ENCODE peak calls at places on chromosomes 12 and 14, in seven cellular contexts. One of them, this sample, is unnamed. For H3K4me1, the result is how much of the 10 kb centered on the place peaks cover.

GRCh38 chr12:32302218-32302826 is 97.0 kb upstream of the FGD4 start:
- DNase-seq in psoas muscle: no peak
- DNase-seq in MM.1S: peak
- DNase-seq in lung: no peak
- DNase-seq in right atrium auricular region: no peak
- DNase-seq in right lobe of liver: no peak
- DNase-seq in neural progenitor cell: peak
- DNase-seq in this sample: no peak

GRCh38 chr12:68113644-68114043 is 45.9 kb downstream of the IFNG start:
- DNase-seq in right atrium auricular region: no peak
- DNase-seq in psoas muscle: no peak
- DNase-seq in neural progenitor cell: peak
- DNase-seq in lung: no peak
- DNase-seq in MM.1S: no peak
- DNase-seq in right lobe of liver: no peak
- DNase-seq in this sample: no peak

GRCh38 chr12:67211494-67211893 is 57.7 kb upstream of the CAND1 start:
- DNase-seq in neural progenitor cell: no peak
- DNase-seq in right lobe of liver: no peak
- DNase-seq in MM.1S: no peak
- DNase-seq in right atrium auricular region: no peak
- DNase-seq in psoas muscle: no peak
- DNase-seq in lung: no peak
- DNase-seq in this sample: no peak

GRCh38 chr14:50957296-50957695 is 13.0 kb upstream of the PYGL start:
- DNase-seq in right lobe of liver: no peak
- DNase-seq in lung: no peak
- DNase-seq in neural progenitor cell: no peak
- DNase-seq in right atrium auricular region: no peak
- DNase-seq in psoas muscle: no peak
- DNase-seq in MM.1S: no peak
- DNase-seq in this sample: no peak

GRCh38 chr12:29782821-29783772 is 645 bp downstream of the TMTC1 start:
- DNase-seq in right atrium auricular region: peak
- DNase-seq in psoas muscle: peak
- DNase-seq in MM.1S: peak
- DNase-seq in neural progenitor cell: peak
- DNase-seq in right lobe of liver: peak
- DNase-seq in lung: peak
- DNase-seq in this sample: peak

GRCh38 chr12:103965590-103966407 is at the start of gene TDG:
- DNase-seq in neural progenitor cell: peak
- DNase-seq in lung: peak
- DNase-seq in MM.1S: peak
- DNase-seq in psoas muscle: peak
- DNase-seq in right atrium auricular region: peak
- DNase-seq in right lobe of liver: peak
- DNase-seq in this sample: peak

GRCh38 chr12:116594325-116595038 is 35.3 kb downstream of the MAP1LC3B2 start:
- DNase-seq in right lobe of liver: peak
- DNase-seq in neural progenitor cell: no peak
- DNase-seq in MM.1S: no peak
- DNase-seq in psoas muscle: peak
- DNase-seq in right atrium auricular region: no peak
- DNase-seq in lung: peak
- DNase-seq in this sample: peak

GRCh38 chr14:35140718-35141581 is 18.6 kb downstream of the PRORP start:
- DNase-seq in neural progenitor cell: no peak
- DNase-seq in right lobe of liver: no peak
- DNase-seq in right atrium auricular region: no peak
- DNase-seq in lung: no peak
- DNase-seq in psoas muscle: no peak
- DNase-seq in MM.1S: peak
- DNase-seq in this sample: no peak

GRCh38 chr14:101464984-101465794 is 96.1 kb upstream of the DIO3 start:
- DNase-seq in right lobe of liver: peak
- DNase-seq in neural progenitor cell: no peak
- DNase-seq in lung: no peak
- DNase-seq in right atrium auricular region: peak
- DNase-seq in MM.1S: no peak
- DNase-seq in psoas muscle: no peak
- DNase-seq in this sample: no peak

GRCh38 chr14:67618617-67619063 is 1.1 kb upstream of the ARG2 start:
- DNase-seq in right atrium auricular region: no peak
- DNase-seq in lung: no peak
- DNase-seq in psoas muscle: no peak
- DNase-seq in MM.1S: peak
- DNase-seq in neural progenitor cell: peak
- DNase-seq in right lobe of liver: no peak
- DNase-seq in this sample: no peak

GRCh38 chr14:99758121-99758871 is 34.9 kb upstream of the EML1 start:
- DNase-seq in lung: no peak
- DNase-seq in MM.1S: no peak
- DNase-seq in right atrium auricular region: no peak
- DNase-seq in psoas muscle: no peak
- DNase-seq in neural progenitor cell: peak
- DNase-seq in right lobe of liver: no peak
- DNase-seq in this sample: no peak

GRCh38 chr12:20513189-20513588 is 144.9 kb downstream of the PDE3A start:
- DNase-seq in lung: no peak
- DNase-seq in MM.1S: no peak
- DNase-seq in right atrium auricular region: no peak
- DNase-seq in psoas muscle: no peak
- DNase-seq in right lobe of liver: no peak
- DNase-seq in neural progenitor cell: no peak
- DNase-seq in this sample: no peak

GRCh38 chr12:57611810-57612710 is 825 bp downstream of the ARHGEF25 start:
- DNase-seq in neural progenitor cell: no peak
- DNase-seq in right lobe of liver: no peak
- DNase-seq in lung: no peak
- DNase-seq in psoas muscle: peak
- DNase-seq in right atrium auricular region: no peak
- DNase-seq in MM.1S: no peak
- DNase-seq in this sample: no peak

GRCh38 chr12:3117628-3118027 is 40.4 kb downstream of the TSPAN9 start:
- DNase-seq in right lobe of liver: no peak
- DNase-seq in MM.1S: no peak
- DNase-seq in right atrium auricular region: no peak
- DNase-seq in psoas muscle: peak
- DNase-seq in lung: no peak
- DNase-seq in neural progenitor cell: no peak
- DNase-seq in this sample: no peak

GRCh38 chr14:44846232-44846824 is 115.4 kb downstream of the KLHL28 start:
- DNase-seq in right lobe of liver: no peak
- DNase-seq in neural progenitor cell: peak
- DNase-seq in lung: no peak
- DNase-seq in psoas muscle: no peak
- DNase-seq in right atrium auricular region: no peak
- DNase-seq in MM.1S: peak
- DNase-seq in this sample: no peak

GRCh38 chr14:41873379-41874034 is 266.8 kb downstream of the LRFN5 start:
- DNase-seq in right atrium auricular region: no peak
- DNase-seq in right lobe of liver: no peak
- DNase-seq in MM.1S: no peak
- DNase-seq in neural progenitor cell: no peak
- DNase-seq in psoas muscle: no peak
- DNase-seq in lung: no peak
- DNase-seq in this sample: no peak

GRCh38 chr12:53530920-53531319 is 23.6 kb upstream of the NPFF start:
- DNase-seq in right atrium auricular region: no peak
- DNase-seq in right lobe of liver: no peak
- DNase-seq in lung: no peak
- DNase-seq in neural progenitor cell: no peak
- DNase-seq in psoas muscle: no peak
- DNase-seq in MM.1S: no peak
- DNase-seq in this sample: no peak

GRCh38 chr14:34098045-34098984 is 147.4 kb upstream of the EGLN3 start:
- DNase-seq in MM.1S: no peak
- DNase-seq in lung: no peak
- DNase-seq in right lobe of liver: no peak
- DNase-seq in neural progenitor cell: peak
- DNase-seq in right atrium auricular region: no peak
- DNase-seq in psoas muscle: peak
- DNase-seq in this sample: peak

GRCh38 chr12:89856431-89856830 is 147.8 kb upstream of the ATP2B1 start:
- DNase-seq in MM.1S: peak
- DNase-seq in right lobe of liver: no peak
- DNase-seq in lung: no peak
- DNase-seq in right atrium auricular region: no peak
- DNase-seq in psoas muscle: no peak
- DNase-seq in neural progenitor cell: no peak
- DNase-seq in this sample: no peak

GRCh38 chr12:26153421-26154154 is 28.8 kb upstream of the BHLHE41 start:
- DNase-seq in right lobe of liver: no peak
- DNase-seq in right atrium auricular region: no peak
- DNase-seq in MM.1S: peak
- DNase-seq in psoas muscle: no peak
- DNase-seq in neural progenitor cell: no peak
- DNase-seq in lung: no peak
- DNase-seq in this sample: peak

GRCh38 chr14:38409081-38409705 is 153.3 kb upstream of the CLEC14A start:
- DNase-seq in neural progenitor cell: no peak
- DNase-seq in MM.1S: no peak
- DNase-seq in right lobe of liver: no peak
- DNase-seq in lung: no peak
- DNase-seq in psoas muscle: no peak
- DNase-seq in right atrium auricular region: no peak
- DNase-seq in this sample: no peak

GRCh38 chr14:64841121-64841611 is 38.5 kb downstream of the SPTB start:
- DNase-seq in psoas muscle: peak
- DNase-seq in right atrium auricular region: no peak
- DNase-seq in neural progenitor cell: peak
- DNase-seq in lung: no peak
- DNase-seq in MM.1S: no peak
- DNase-seq in right lobe of liver: no peak
- DNase-seq in this sample: peak

GRCh38 chr12:122356192-122356635 is 66.3 kb downstream of the CLIP1 start:
- DNase-seq in right lobe of liver: no peak
- DNase-seq in MM.1S: peak
- DNase-seq in right atrium auricular region: no peak
- DNase-seq in neural progenitor cell: peak
- DNase-seq in lung: no peak
- DNase-seq in psoas muscle: no peak
- DNase-seq in this sample: no peak

GRCh38 chr14:58631720-58632119 is 6.0 kb upstream of the DACT1 start:
- DNase-seq in psoas muscle: no peak
- DNase-seq in neural progenitor cell: peak
- DNase-seq in MM.1S: no peak
- DNase-seq in right atrium auricular region: no peak
- DNase-seq in lung: no peak
- DNase-seq in right lobe of liver: no peak
- DNase-seq in this sample: no peak

GRCh38 chr12:42172811-42173210 is 28.1 kb upstream of the GXYLT1 start:
- DNase-seq in neural progenitor cell: no peak
- DNase-seq in MM.1S: no peak
- DNase-seq in right lobe of liver: no peak
- DNase-seq in psoas muscle: no peak
- DNase-seq in lung: no peak
- DNase-seq in right atrium auricular region: no peak
- DNase-seq in this sample: no peak

GRCh38 chr12:13203028-13203922 is 6.7 kb downstream of the EMP1 start:
- DNase-seq in right lobe of liver: no peak
- DNase-seq in neural progenitor cell: peak
- DNase-seq in psoas muscle: peak
- DNase-seq in right atrium auricular region: peak
- DNase-seq in MM.1S: peak
- DNase-seq in lung: no peak
- DNase-seq in this sample: peak
- H3K4me1 ChIP-seq in right lobe of liver: under half
- H3K4me1 ChIP-seq in neural progenitor cell: under half
- H3K4me1 ChIP-seq in psoas muscle: under half
- H3K4me1 ChIP-seq in right atrium auricular region: half or more
- H3K4me1 ChIP-seq in MM.1S: under half
- H3K4me1 ChIP-seq in lung: under half
- H3K4me1 ChIP-seq in this sample: half or more

GRCh38 chr12:6303046-6303445 is 7.4 kb upstream of the PLEKHG6 start:
- DNase-seq in right lobe of liver: no peak
- DNase-seq in neural progenitor cell: no peak
- DNase-seq in right atrium auricular region: no peak
- DNase-seq in lung: no peak
- DNase-seq in MM.1S: no peak
- DNase-seq in psoas muscle: no peak
- DNase-seq in this sample: no peak
- H3K4me3 ChIP-seq in right lobe of liver: no peak
- H3K4me3 ChIP-seq in neural progenitor cell: no peak
- H3K4me3 ChIP-seq in right atrium auricular region: no peak
- H3K4me3 ChIP-seq in lung: no peak
- H3K4me3 ChIP-seq in MM.1S: no peak
- H3K4me3 ChIP-seq in psoas muscle: no peak
- H3K4me3 ChIP-seq in this sample: no peak

GRCh38 chr12:18967814-18968213 is 161.7 kb upstream of the PLEKHA5 start:
- DNase-seq in lung: peak
- DNase-seq in MM.1S: no peak
- DNase-seq in right atrium auricular region: no peak
- DNase-seq in psoas muscle: no peak
- DNase-seq in right lobe of liver: no peak
- DNase-seq in neural progenitor cell: no peak
- DNase-seq in this sample: no peak

GRCh38 chr12:18965210-18965609 is 164.3 kb upstream of the PLEKHA5 start:
- DNase-seq in right atrium auricular region: no peak
- DNase-seq in neural progenitor cell: peak
- DNase-seq in lung: no peak
- DNase-seq in right lobe of liver: no peak
- DNase-seq in psoas muscle: no peak
- DNase-seq in MM.1S: no peak
- DNase-seq in this sample: no peak

GRCh38 chr12:18969512-18969911 is 160.0 kb upstream of the PLEKHA5 start:
- DNase-seq in lung: no peak
- DNase-seq in psoas muscle: no peak
- DNase-seq in neural progenitor cell: no peak
- DNase-seq in MM.1S: no peak
- DNase-seq in right lobe of liver: no peak
- DNase-seq in right atrium auricular region: no peak
- DNase-seq in this sample: no peak

GRCh38 chr12:18970603-18971002 is 158.9 kb upstream of the PLEKHA5 start:
- DNase-seq in lung: no peak
- DNase-seq in psoas muscle: no peak
- DNase-seq in right lobe of liver: no peak
- DNase-seq in MM.1S: no peak
- DNase-seq in neural progenitor cell: no peak
- DNase-seq in right atrium auricular region: no peak
- DNase-seq in this sample: no peak

GRCh38 chr12:18966927-18967326 is 162.6 kb upstream of the PLEKHA5 start:
- DNase-seq in right lobe of liver: no peak
- DNase-seq in psoas muscle: no peak
- DNase-seq in right atrium auricular region: no peak
- DNase-seq in MM.1S: no peak
- DNase-seq in lung: no peak
- DNase-seq in neural progenitor cell: no peak
- DNase-seq in this sample: no peak
- TF ChIP-seq CTCF in right lobe of liver: no peak
- TF ChIP-seq CTCF in psoas muscle: no peak
- TF ChIP-seq CTCF in right atrium auricular region: no peak
- TF ChIP-seq CTCF in MM.1S: no peak
- TF ChIP-seq CTCF in lung: no peak
- TF ChIP-seq CTCF in neural progenitor cell: no peak
- TF ChIP-seq CTCF in this sample: no peak

DNA sequence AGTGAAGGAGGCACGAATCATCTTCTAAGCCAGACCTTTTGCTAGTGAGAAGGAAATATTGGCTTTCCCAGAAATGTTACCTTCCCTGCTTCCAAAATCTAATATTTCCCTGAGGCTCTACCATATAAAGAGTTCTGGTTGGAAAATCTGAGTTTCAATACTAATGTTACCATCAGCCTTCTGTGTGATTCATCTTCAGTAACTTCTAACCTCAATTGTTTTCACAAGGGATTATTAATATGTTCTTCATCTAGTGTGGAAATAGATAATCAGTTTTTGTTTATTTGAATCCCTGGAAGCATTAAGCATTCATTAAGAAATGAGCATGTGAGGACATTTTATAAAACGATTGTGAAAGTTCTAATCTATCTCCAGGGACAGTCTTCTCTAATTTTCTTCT is 720.9 kb downstream of the AACS start:
- DNase-seq in right atrium auricular region: no peak
- DNase-seq in MM.1S: no peak
- DNase-seq in neural progenitor cell: no peak
- DNase-seq in psoas muscle: no peak
- DNase-seq in lung: no peak
- DNase-seq in right lobe of liver: no peak
- DNase-seq in this sample: no peak
- H3K4me1 ChIP-seq in right atrium auricular region: under half
- H3K4me1 ChIP-seq in MM.1S: under half
- H3K4me1 ChIP-seq in neural progenitor cell: under half
- H3K4me1 ChIP-seq in psoas muscle: under half
- H3K4me1 ChIP-seq in lung: under half
- H3K4me1 ChIP-seq in right lobe of liver: under half
- H3K4me1 ChIP-seq in this sample: under half